ENCODE peak calls at places on chromosomes 5 and 9, in four cellular contexts. One of them, this sample, is unnamed.

GRCh38 chr5:66230551-66230950 is 86.5 kb downstream of the SREK1 start:
- DNase-seq in right cardiac atrium: no peak
- DNase-seq in foreskin keratinocyte: no peak
- DNase-seq in endothelial cell of umbilical vein: peak; percentile 4
- DNase-seq in this sample: no peak

GRCh38 chr9:133730994-133731715 is 7.0 kb downstream of the SARDH start:
- DNase-seq in endothelial cell of umbilical vein: no peak
- DNase-seq in right cardiac atrium: no peak
- DNase-seq in foreskin keratinocyte: no peak
- DNase-seq in this sample: no peak

GRCh38 chr9:2605246-2605645 is 16.3 kb upstream of the VLDLR start:
- DNase-seq in right cardiac atrium: no peak
- DNase-seq in endothelial cell of umbilical vein: no peak
- DNase-seq in foreskin keratinocyte: no peak
- DNase-seq in this sample: no peak

GRCh38 chr5:142056831-142057696 is 44.2 kb upstream of the GNPDA1 start:
- DNase-seq in right cardiac atrium: no peak
- DNase-seq in foreskin keratinocyte: no peak
- DNase-seq in endothelial cell of umbilical vein: no peak
- DNase-seq in this sample: no peak

GRCh38 chr9:127154003-127154389 is 31.6 kb upstream of the ANGPTL2 start:
- DNase-seq in right cardiac atrium: no peak
- DNase-seq in endothelial cell of umbilical vein: peak; percentile 7
- DNase-seq in foreskin keratinocyte: no peak
- DNase-seq in this sample: no peak

GRCh38 chr9:396397-396796 is 181.7 kb downstream of the DOCK8 start:
- DNase-seq in endothelial cell of umbilical vein: no peak
- DNase-seq in foreskin keratinocyte: no peak
- DNase-seq in right cardiac atrium: no peak
- DNase-seq in this sample: no peak

GRCh38 chr5:172550996-172551395 is 90.1 kb upstream of the NEURL1B start:
- DNase-seq in foreskin keratinocyte: no peak
- DNase-seq in right cardiac atrium: no peak
- DNase-seq in endothelial cell of umbilical vein: no peak
- DNase-seq in this sample: no peak

GRCh38 chr9:20280330-20280729 is 342.0 kb downstream of the MLLT3 start:
- DNase-seq in right cardiac atrium: no peak
- DNase-seq in foreskin keratinocyte: no peak
- DNase-seq in endothelial cell of umbilical vein: no peak
- DNase-seq in this sample: no peak

GRCh38 chr9:135147473-135147805 is 60.0 kb downstream of the OLFM1 start:
- DNase-seq in foreskin keratinocyte: no peak
- DNase-seq in endothelial cell of umbilical vein: no peak
- DNase-seq in right cardiac atrium: no peak
- DNase-seq in this sample: no peak

GRCh38 chr9:35652829-35653209 is 2.1 kb upstream of the SIT1 start:
- DNase-seq in endothelial cell of umbilical vein: no peak
- DNase-seq in right cardiac atrium: no peak
- DNase-seq in foreskin keratinocyte: no peak
- DNase-seq in this sample: no peak

GRCh38 chr5:59036274-59036961 is 453.5 kb downstream of the RAB3C start:
- DNase-seq in endothelial cell of umbilical vein: peak; percentile 34
- DNase-seq in foreskin keratinocyte: peak; percentile 85
- DNase-seq in right cardiac atrium: peak; percentile 41
- DNase-seq in this sample: peak; percentile 79

GRCh38 chr9:13013976-13014375 is 239.2 kb downstream of the LURAP1L start:
- DNase-seq in foreskin keratinocyte: no peak
- DNase-seq in right cardiac atrium: no peak
- DNase-seq in endothelial cell of umbilical vein: peak; percentile 69
- DNase-seq in this sample: no peak

GRCh38 chr9:133534346-133535284 is at the start of gene ADAMTSL2:
- DNase-seq in foreskin keratinocyte: no peak
- DNase-seq in endothelial cell of umbilical vein: peak; percentile 25
- DNase-seq in right cardiac atrium: peak; percentile 87
- DNase-seq in this sample: peak; percentile 87

GRCh38 chr5:120098902-120099301 is 365.2 kb upstream of the PRR16 start:
- DNase-seq in right cardiac atrium: no peak
- DNase-seq in endothelial cell of umbilical vein: no peak
- DNase-seq in foreskin keratinocyte: no peak
- DNase-seq in this sample: no peak

GRCh38 chr5:170572453-170572852 is 68.6 kb downstream of the KCNIP1 start:
- DNase-seq in foreskin keratinocyte: no peak
- DNase-seq in endothelial cell of umbilical vein: peak; percentile 22
- DNase-seq in right cardiac atrium: no peak
- DNase-seq in this sample: no peak

GRCh38 chr9:112112941-112113399 is 62.1 kb downstream of the SUSD1 start:
- DNase-seq in foreskin keratinocyte: peak; percentile 80
- DNase-seq in right cardiac atrium: no peak
- DNase-seq in endothelial cell of umbilical vein: no peak
- DNase-seq in this sample: peak; percentile 61

GRCh38 chr5:172999974-173000373 is 16.4 kb downstream of the ATP6V0E1 start:
- DNase-seq in endothelial cell of umbilical vein: no peak
- DNase-seq in right cardiac atrium: no peak
- DNase-seq in foreskin keratinocyte: no peak
- DNase-seq in this sample: no peak

DNA sequence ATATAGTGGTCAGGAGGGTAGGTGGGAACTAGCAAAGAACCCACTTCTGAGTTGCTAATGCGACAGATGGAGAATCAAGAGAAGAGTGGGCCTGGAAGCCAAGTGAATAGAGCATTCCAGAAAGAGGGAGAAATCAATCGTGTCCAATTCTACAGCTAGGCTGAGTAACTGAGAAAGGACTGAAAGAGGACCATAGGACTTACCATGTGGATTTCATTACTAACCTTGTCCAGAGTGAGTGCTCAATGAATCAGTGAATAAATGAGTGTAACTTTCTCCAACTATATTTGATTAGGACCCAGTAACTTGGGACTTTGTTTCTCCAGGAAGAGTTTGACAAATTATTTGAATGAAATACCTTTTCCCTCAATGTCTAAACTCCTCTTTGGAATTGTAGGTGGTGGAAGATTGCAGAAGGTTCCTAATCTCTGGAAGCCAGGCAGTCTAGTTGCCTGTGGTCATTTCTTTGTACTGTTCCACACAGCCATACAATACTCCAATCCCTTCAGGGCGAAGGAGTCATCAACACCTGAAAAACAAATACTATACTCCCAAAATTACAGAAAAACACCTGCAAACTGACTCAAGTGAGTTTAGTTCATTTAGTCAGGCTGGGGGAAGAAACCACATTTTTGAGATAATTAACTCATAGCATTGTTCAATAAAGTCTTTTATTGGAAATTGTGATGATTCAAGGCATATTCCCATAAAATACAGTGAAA is 2.6 kb upstream of the F2RL1 start:
- DNase-seq in right cardiac atrium: no peak
- DNase-seq in foreskin keratinocyte: no peak
- DNase-seq in endothelial cell of umbilical vein: no peak
- DNase-seq in this sample: no peak
- H3K4me1 ChIP-seq in right cardiac atrium: no peaks in the 10 kb centered on the region
- H3K4me1 ChIP-seq in foreskin keratinocyte: peaks cover 37% of the 10 kb centered on the region
- H3K4me1 ChIP-seq in endothelial cell of umbilical vein: peaks cover 23% of the 10 kb centered on the region
- H3K4me1 ChIP-seq in this sample: no peaks in the 10 kb centered on the region

DNA sequence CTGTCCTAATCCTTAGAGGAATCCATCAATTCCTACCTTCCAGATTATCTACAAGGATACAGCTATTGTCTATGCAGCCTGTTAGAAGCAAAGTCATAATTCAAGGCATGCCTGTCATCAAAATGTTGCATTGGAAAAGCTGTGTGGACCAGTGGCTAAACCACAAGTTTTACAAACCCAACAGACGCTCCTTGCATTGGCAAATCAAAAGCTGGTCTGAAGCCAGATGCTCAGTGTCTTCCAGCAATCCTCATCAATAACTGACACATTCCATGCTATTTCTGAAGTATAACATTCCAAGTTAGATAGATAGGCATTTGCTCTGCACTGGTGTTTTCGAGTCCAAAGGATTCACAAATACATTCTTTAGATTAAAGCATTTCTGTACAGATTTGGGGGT is 213.6 kb downstream of the EBF1 start:
- DNase-seq in foreskin keratinocyte: no peak
- DNase-seq in endothelial cell of umbilical vein: no peak
- DNase-seq in right cardiac atrium: no peak
- DNase-seq in this sample: no peak
- H3K4me1 ChIP-seq in foreskin keratinocyte: no peaks in the 10 kb centered on the region
- H3K4me1 ChIP-seq in endothelial cell of umbilical vein: no peaks in the 10 kb centered on the region
- H3K4me1 ChIP-seq in right cardiac atrium: peaks cover 2% of the 10 kb centered on the region
- H3K4me1 ChIP-seq in this sample: peaks cover 7% of the 10 kb centered on the region

GRCh38 chr9:131628821-131629197 is 83.5 kb downstream of the PRRT1B start:
- DNase-seq in right cardiac atrium: no peak
- DNase-seq in endothelial cell of umbilical vein: no peak
- DNase-seq in foreskin keratinocyte: no peak
- DNase-seq in this sample: no peak
- H3K4me1 ChIP-seq in right cardiac atrium: peaks cover 8% of the 10 kb centered on the region
- H3K4me1 ChIP-seq in endothelial cell of umbilical vein: no peaks in the 10 kb centered on the region
- H3K4me1 ChIP-seq in foreskin keratinocyte: peaks cover 8% of the 10 kb centered on the region
- H3K4me1 ChIP-seq in this sample: no peaks in the 10 kb centered on the region

GRCh38 chr9:93676310-93677054 is 100.1 kb downstream of the PHF2 start:
- DNase-seq in foreskin keratinocyte: no peak
- DNase-seq in right cardiac atrium: no peak
- DNase-seq in endothelial cell of umbilical vein: no peak
- DNase-seq in this sample: no peak
- H3K4me1 ChIP-seq in foreskin keratinocyte: no peaks in the 10 kb centered on the region
- H3K4me1 ChIP-seq in right cardiac atrium: no peaks in the 10 kb centered on the region
- H3K4me1 ChIP-seq in endothelial cell of umbilical vein: no peaks in the 10 kb centered on the region
- H3K4me1 ChIP-seq in this sample: peaks cover 5% of the 10 kb centered on the region